ENCODE peak calls at places on chromosome 17, in four cellular contexts. One of them, this sample, is unnamed.

GRCh38 chr17:13005530-13005929 is 12.3 kb downstream of the ELAC2 start:
- DNase-seq in IMR-90: no peak
- DNase-seq in H9: no peak
- DNase-seq in neuronal stem cell: no peak
- DNase-seq in this sample: no peak

GRCh38 chr17:78414178-78415162 is 36.0 kb downstream of the PGS1 start:
- DNase-seq in IMR-90: no peak
- DNase-seq in neuronal stem cell: no peak
- DNase-seq in H9: no peak
- DNase-seq in this sample: no peak

GRCh38 chr17:77148109-77148958 is 7.6 kb downstream of the SEC14L1 start:
- DNase-seq in H9: no peak
- DNase-seq in IMR-90: no peak
- DNase-seq in neuronal stem cell: no peak
- DNase-seq in this sample: no peak

GRCh38 chr17:47224971-47225370 is 15.8 kb downstream of the MYL4 start:
- DNase-seq in H9: no peak
- DNase-seq in IMR-90: no peak
- DNase-seq in neuronal stem cell: no peak
- DNase-seq in this sample: no peak

GRCh38 chr17:71184716-71185115 is 936.1 kb upstream of the SOX9 start:
- DNase-seq in neuronal stem cell: no peak
- DNase-seq in IMR-90: no peak
- DNase-seq in H9: no peak
- DNase-seq in this sample: no peak

GRCh38 chr17:30363715-30364202 is 15.0 kb upstream of the CPD start:
- DNase-seq in neuronal stem cell: no peak
- DNase-seq in H9: no peak
- DNase-seq in IMR-90: peak; percentile 95
- DNase-seq in this sample: peak; percentile 57

GRCh38 chr17:43832168-43832975 is 574 bp downstream of the MPP3 start:
- DNase-seq in IMR-90: peak; percentile 69
- DNase-seq in H9: no peak
- DNase-seq in neuronal stem cell: no peak
- DNase-seq in this sample: peak; percentile 78

GRCh38 chr17:40284085-40284713 is 3.5 kb upstream of the CDC6 start:
- DNase-seq in neuronal stem cell: no peak
- DNase-seq in IMR-90: peak; percentile 83
- DNase-seq in H9: no peak
- DNase-seq in this sample: peak; percentile 88

GRCh38 chr17:7466644-7467341 is 12.6 kb downstream of the ZBTB4 start:
- DNase-seq in neuronal stem cell: no peak
- DNase-seq in IMR-90: peak; percentile 66
- DNase-seq in H9: no peak
- DNase-seq in this sample: no peak

GRCh38 chr17:44200478-44201155 is 933 bp upstream of the ATXN7L3 start:
- DNase-seq in IMR-90: no peak
- DNase-seq in H9: no peak
- DNase-seq in neuronal stem cell: no peak
- DNase-seq in this sample: no peak

GRCh38 chr17:78597923-78598545 is 20.8 kb upstream of the DNAH17 start:
- DNase-seq in neuronal stem cell: no peak
- DNase-seq in IMR-90: peak; percentile 86
- DNase-seq in H9: no peak
- DNase-seq in this sample: peak; percentile 26

GRCh38 chr17:79808763-79809529 is 12.1 kb upstream of the CBX8 start:
- DNase-seq in H9: peak; percentile 85
- DNase-seq in IMR-90: no peak
- DNase-seq in neuronal stem cell: no peak
- DNase-seq in this sample: peak; percentile 45

GRCh38 chr17:83062818-83063671 is 16.4 kb upstream of the METRNL start:
- DNase-seq in H9: peak; percentile 28
- DNase-seq in IMR-90: no peak
- DNase-seq in neuronal stem cell: no peak
- DNase-seq in this sample: no peak

GRCh38 chr17:69358688-69359596 is 32.0 kb upstream of the ABCA5 start:
- DNase-seq in neuronal stem cell: peak; percentile 17
- DNase-seq in H9: peak; percentile 88
- DNase-seq in IMR-90: no peak
- DNase-seq in this sample: no peak

GRCh38 chr17:15945493-15946209 is 721 bp downstream of the ADORA2B start:
- DNase-seq in H9: no peak
- DNase-seq in neuronal stem cell: no peak
- DNase-seq in IMR-90: peak; percentile 16
- DNase-seq in this sample: no peak

GRCh38 chr17:19248923-19249574 is 11.9 kb downstream of the EPN2 start:
- DNase-seq in IMR-90: peak; percentile 94
- DNase-seq in neuronal stem cell: no peak
- DNase-seq in H9: no peak
- DNase-seq in this sample: peak; percentile 54

GRCh38 chr17:80071116-80071980 is 30.0 kb upstream of the GAA start:
- DNase-seq in neuronal stem cell: no peak
- DNase-seq in IMR-90: peak; percentile 40
- DNase-seq in H9: no peak
- DNase-seq in this sample: no peak

GRCh38 chr17:83100220-83100852 is 20.9 kb downstream of the METRNL start:
- DNase-seq in neuronal stem cell: no peak
- DNase-seq in H9: no peak
- DNase-seq in IMR-90: no peak
- DNase-seq in this sample: no peak

GRCh38 chr17:65103431-65103830 is 33.7 kb upstream of the RGS9 start:
- DNase-seq in neuronal stem cell: no peak
- DNase-seq in H9: no peak
- DNase-seq in IMR-90: no peak
- DNase-seq in this sample: no peak

GRCh38 chr17:56602292-56603130 is 9.0 kb downstream of the NOG start:
- DNase-seq in H9: no peak
- DNase-seq in IMR-90: no peak
- DNase-seq in neuronal stem cell: no peak
- DNase-seq in this sample: peak; percentile 81

GRCh38 chr17:284676-285355 is 67.8 kb downstream of the RPH3AL start:
- DNase-seq in neuronal stem cell: no peak
- DNase-seq in IMR-90: no peak
- DNase-seq in H9: no peak
- DNase-seq in this sample: no peak

DNA sequence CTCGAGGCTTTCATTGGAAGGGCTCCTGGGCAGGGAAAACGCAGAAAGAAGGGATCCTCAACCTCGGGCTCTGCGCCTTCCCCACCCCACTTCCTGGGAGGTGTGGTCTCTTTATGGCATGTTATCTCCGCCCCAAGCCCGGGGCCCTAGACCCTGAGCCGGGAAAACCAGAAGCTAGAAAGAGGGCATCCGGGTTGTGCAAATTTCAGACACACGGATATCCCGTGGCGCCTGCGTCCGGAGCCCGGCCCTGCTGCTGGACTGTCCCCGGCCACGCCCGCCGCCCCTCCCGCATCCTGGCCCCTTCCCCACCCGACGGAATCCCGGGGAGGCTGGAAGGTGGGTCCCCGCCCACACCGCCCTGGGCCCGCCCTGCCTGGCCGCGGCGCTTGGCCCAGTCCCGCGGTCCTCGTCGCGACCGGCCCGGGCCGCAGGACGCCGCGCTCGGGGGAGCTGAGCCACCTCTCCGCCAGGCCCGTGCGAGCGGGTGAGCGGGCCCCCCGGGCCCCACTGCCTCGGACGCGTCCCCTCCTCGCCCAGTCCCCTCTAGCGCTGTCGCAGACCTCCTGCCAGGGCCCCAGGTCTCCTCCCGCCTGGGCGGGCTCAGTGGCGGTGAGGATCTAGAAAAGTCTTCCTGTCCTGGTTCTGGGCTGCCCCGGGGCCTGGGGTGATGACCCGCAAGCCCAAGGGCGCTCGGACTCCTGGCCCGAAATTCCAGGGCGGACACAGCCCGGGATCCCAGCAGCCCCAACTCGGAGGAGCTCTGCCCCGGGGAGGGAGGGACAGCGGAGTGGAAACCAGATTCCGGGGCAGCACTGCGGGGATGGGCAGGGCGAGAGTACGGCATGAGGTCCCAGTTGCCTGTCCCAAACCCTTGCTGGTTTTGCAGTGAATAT is at the start of gene SLC16A5:
- DNase-seq in neuronal stem cell: peak; percentile 65
- DNase-seq in IMR-90: peak; percentile 55
- DNase-seq in H9: peak; percentile 99
- DNase-seq in this sample: peak; percentile 97
- H2BK120ac ChIP-seq in neuronal stem cell: peak within 1 kb of the TSS; percentile 81
- H2BK120ac ChIP-seq in IMR-90: peak within 1 kb of the TSS; percentile 90
- H2BK120ac ChIP-seq in H9: no peak within 1 kb of the TSS
- H2BK120ac ChIP-seq in this sample: peak within 1 kb of the TSS; percentile 98

DNA sequence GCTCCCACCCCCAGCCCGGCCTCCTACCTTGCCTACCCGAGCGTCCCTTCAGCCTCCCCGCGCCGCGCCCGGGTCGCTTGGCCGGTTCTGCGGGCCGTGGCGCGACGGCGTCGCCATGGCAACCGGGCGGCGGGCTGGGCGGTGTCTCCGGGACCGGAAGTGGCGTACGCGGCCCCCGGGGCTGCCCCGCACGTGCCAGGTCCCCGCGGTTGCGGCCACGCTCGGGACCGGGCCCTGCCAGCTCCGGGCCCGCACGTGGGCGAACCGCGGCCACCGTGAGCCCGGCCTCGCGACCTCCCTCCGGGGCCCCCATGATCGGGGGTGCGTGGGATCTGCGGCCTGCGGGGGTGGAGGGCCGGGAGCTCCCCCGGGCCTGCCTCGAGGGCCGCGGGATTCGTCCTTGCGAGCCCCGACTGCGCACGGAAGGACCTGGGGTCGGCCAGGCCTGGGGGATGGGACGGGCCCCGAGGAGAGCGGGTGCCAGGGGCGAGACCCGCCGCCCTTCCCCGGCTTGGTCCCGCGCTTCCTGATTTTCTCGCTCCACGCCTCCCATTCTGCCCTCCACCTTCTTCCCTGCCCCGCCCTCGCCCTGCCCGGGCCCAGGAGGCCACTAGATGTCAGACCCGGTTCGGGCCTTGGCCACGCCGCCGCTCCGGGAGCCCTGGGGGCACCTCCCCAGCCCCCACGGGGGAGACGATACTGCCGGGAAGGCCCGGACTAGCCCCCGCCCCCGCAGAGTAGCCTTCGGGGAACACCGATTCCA is at the start of gene CYB561:
- DNase-seq in neuronal stem cell: peak; percentile 62
- DNase-seq in H9: no peak
- DNase-seq in IMR-90: peak; percentile 29
- DNase-seq in this sample: peak; percentile 89
- H2BK120ac ChIP-seq in neuronal stem cell: no peak within 1 kb of the TSS
- H2BK120ac ChIP-seq in H9: no peak within 1 kb of the TSS
- H2BK120ac ChIP-seq in IMR-90: peak within 1 kb of the TSS; percentile 58
- H2BK120ac ChIP-seq in this sample: peak within 1 kb of the TSS; percentile 93

GRCh38 chr17:5899496-5900195 is 170.5 kb upstream of the WSCD1 start:
- DNase-seq in IMR-90: no peak
- DNase-seq in H9: peak; percentile 25
- DNase-seq in neuronal stem cell: no peak
- DNase-seq in this sample: no peak
- H2BK120ac ChIP-seq in IMR-90: no peak overlapping the region
- H2BK120ac ChIP-seq in H9: no peak overlapping the region
- H2BK120ac ChIP-seq in neuronal stem cell: no peak overlapping the region
- H2BK120ac ChIP-seq in this sample: no peak overlapping the region

GRCh38 chr17:31470592-31470991 is 79.1 kb downstream of the RAB11FIP4 start:
- DNase-seq in IMR-90: no peak
- DNase-seq in neuronal stem cell: no peak
- DNase-seq in H9: no peak
- DNase-seq in this sample: no peak

GRCh38 chr17:31475378-31476162 is 84.1 kb downstream of the RAB11FIP4 start:
- DNase-seq in neuronal stem cell: no peak
- DNase-seq in H9: no peak
- DNase-seq in IMR-90: no peak
- DNase-seq in this sample: no peak

GRCh38 chr17:31467502-31468256 is 76.2 kb downstream of the RAB11FIP4 start:
- DNase-seq in IMR-90: no peak
- DNase-seq in H9: no peak
- DNase-seq in neuronal stem cell: no peak
- DNase-seq in this sample: no peak

GRCh38 chr17:31469959-31470358 is 78.5 kb downstream of the RAB11FIP4 start:
- DNase-seq in H9: peak; percentile 75
- DNase-seq in IMR-90: no peak
- DNase-seq in neuronal stem cell: no peak
- DNase-seq in this sample: no peak

GRCh38 chr17:31472137-31472536 is 80.7 kb downstream of the RAB11FIP4 start:
- DNase-seq in neuronal stem cell: no peak
- DNase-seq in H9: no peak
- DNase-seq in IMR-90: no peak
- DNase-seq in this sample: no peak
- H2BK120ac ChIP-seq in neuronal stem cell: no peak overlapping the region
- H2BK120ac ChIP-seq in H9: no peak overlapping the region
- H2BK120ac ChIP-seq in IMR-90: no peak overlapping the region
- H2BK120ac ChIP-seq in this sample: no peak overlapping the region

DNA sequence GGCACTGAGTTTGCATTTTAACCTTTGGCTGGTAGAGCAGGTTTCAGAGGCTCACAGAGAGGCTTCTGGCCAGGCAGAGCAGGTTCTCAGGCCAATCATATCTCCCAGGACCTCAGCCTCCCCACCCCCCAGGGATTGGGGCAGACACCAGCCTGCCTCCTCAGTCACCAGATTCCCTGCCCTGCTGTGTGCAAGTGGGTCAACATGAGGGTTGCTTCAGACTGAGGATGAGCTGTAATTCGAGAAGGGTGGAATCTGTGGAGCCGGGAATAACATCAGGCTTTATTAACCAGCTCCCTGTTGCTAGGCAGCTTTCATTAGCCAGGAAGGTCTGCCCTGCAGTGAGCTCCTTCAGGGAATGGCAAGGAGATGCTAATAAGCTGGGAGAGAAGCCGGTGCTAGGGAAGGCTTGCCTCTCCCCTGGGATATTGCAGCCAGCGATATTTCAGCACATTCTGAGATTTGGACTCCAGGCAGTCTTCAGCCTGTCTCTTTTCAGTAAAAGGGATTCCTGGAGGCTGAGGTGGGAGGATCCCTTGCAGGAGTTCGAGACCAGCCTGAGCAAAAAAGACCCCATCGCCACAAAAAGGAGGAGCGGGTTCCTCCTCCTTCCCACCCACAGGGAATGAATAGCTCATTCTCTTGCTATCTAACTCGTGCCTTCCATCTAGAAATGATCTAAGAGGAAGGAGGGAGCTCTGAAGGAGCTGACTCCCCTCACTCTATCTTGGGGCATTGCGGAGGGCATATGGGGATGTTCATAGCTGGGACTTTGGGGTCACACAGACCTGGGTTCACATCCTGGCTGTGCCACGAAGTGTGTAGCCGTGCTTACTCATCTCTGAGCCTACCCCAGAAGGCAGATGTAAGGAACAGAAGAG is 10.7 kb downstream of the SGSM2 start:
- DNase-seq in IMR-90: peak; percentile 91
- DNase-seq in neuronal stem cell: peak; percentile 88
- DNase-seq in H9: peak; percentile 99
- DNase-seq in this sample: peak; percentile 31
- H2BK120ac ChIP-seq in IMR-90: no peak overlapping the region
- H2BK120ac ChIP-seq in neuronal stem cell: peak overlapping the region; percentile 12
- H2BK120ac ChIP-seq in H9: peak overlapping the region; percentile 28
- H2BK120ac ChIP-seq in this sample: peak overlapping the region; percentile 39